ENCODE peak calls at places on chromosomes 16 and 17, in eight cellular contexts. One of them, this sample, is unnamed.
A peak's percentile ranks its signal among the peaks of the same experiment; 100 is the strongest.

GRCh38 chr17:81387235-81388060 is 7.8 kb upstream of the BAHCC1 start:
- DNase-seq in ascending aorta: no peak
- DNase-seq in aorta: peak; percentile 76
- DNase-seq in K562: no peak
- DNase-seq in central memory CD4-positive, alpha-beta T cell: no peak
- DNase-seq in Caco-2: peak; percentile 74
- DNase-seq in activated CD8-positive, alpha-beta memory T cell treated with anti-CD3 and anti-CD28 coated beads for 48 hours: no peak
- DNase-seq in AML-193: no peak
- DNase-seq in this sample: no peak

GRCh38 chr17:27294689-27295630 is 1.0 kb downstream of the WSB1 start:
- DNase-seq in ascending aorta: peak; percentile 28
- DNase-seq in aorta: peak; percentile 61
- DNase-seq in K562: peak; percentile 42
- DNase-seq in central memory CD4-positive, alpha-beta T cell: peak; percentile 62
- DNase-seq in Caco-2: peak; percentile 72
- DNase-seq in activated CD8-positive, alpha-beta memory T cell treated with anti-CD3 and anti-CD28 coated beads for 48 hours: no peak
- DNase-seq in AML-193: peak; percentile 94
- DNase-seq in this sample: peak; percentile 77

GRCh38 chr16:11583171-11583570 is 3.5 kb downstream of the LITAF start:
- DNase-seq in ascending aorta: no peak
- DNase-seq in aorta: peak; percentile 18
- DNase-seq in K562: no peak
- DNase-seq in central memory CD4-positive, alpha-beta T cell: no peak
- DNase-seq in Caco-2: no peak
- DNase-seq in activated CD8-positive, alpha-beta memory T cell treated with anti-CD3 and anti-CD28 coated beads for 48 hours: no peak
- DNase-seq in AML-193: no peak
- DNase-seq in this sample: no peak

GRCh38 chr16:10598157-10598556 is 17.8 kb upstream of the EMP2 start:
- DNase-seq in ascending aorta: no peak
- DNase-seq in aorta: no peak
- DNase-seq in K562: no peak
- DNase-seq in central memory CD4-positive, alpha-beta T cell: no peak
- DNase-seq in Caco-2: no peak
- DNase-seq in activated CD8-positive, alpha-beta memory T cell treated with anti-CD3 and anti-CD28 coated beads for 48 hours: no peak
- DNase-seq in AML-193: no peak
- DNase-seq in this sample: no peak

GRCh38 chr16:3212006-3212405 is 23.0 kb downstream of the ZNF200 start:
- DNase-seq in ascending aorta: no peak
- DNase-seq in aorta: no peak
- DNase-seq in K562: no peak
- DNase-seq in central memory CD4-positive, alpha-beta T cell: no peak
- DNase-seq in Caco-2: no peak
- DNase-seq in activated CD8-positive, alpha-beta memory T cell treated with anti-CD3 and anti-CD28 coated beads for 48 hours: no peak
- DNase-seq in AML-193: no peak
- DNase-seq in this sample: no peak

GRCh38 chr16:54817432-54817831 is 113.2 kb upstream of the IRX5 start:
- DNase-seq in ascending aorta: no peak
- DNase-seq in aorta: no peak
- DNase-seq in K562: peak; percentile 11
- DNase-seq in central memory CD4-positive, alpha-beta T cell: no peak
- DNase-seq in Caco-2: peak; percentile 35
- DNase-seq in activated CD8-positive, alpha-beta memory T cell treated with anti-CD3 and anti-CD28 coated beads for 48 hours: no peak
- DNase-seq in AML-193: no peak
- DNase-seq in this sample: peak; percentile 42

GRCh38 chr16:53893731-53894435 is 189.9 kb downstream of the FTO start:
- DNase-seq in ascending aorta: no peak
- DNase-seq in aorta: peak; percentile 58
- DNase-seq in K562: no peak
- DNase-seq in central memory CD4-positive, alpha-beta T cell: no peak
- DNase-seq in Caco-2: no peak
- DNase-seq in activated CD8-positive, alpha-beta memory T cell treated with anti-CD3 and anti-CD28 coated beads for 48 hours: no peak
- DNase-seq in AML-193: no peak
- DNase-seq in this sample: peak; percentile 31

GRCh38 chr16:72241930-72242329 is 70.0 kb upstream of the PMFBP1 start:
- DNase-seq in ascending aorta: no peak
- DNase-seq in aorta: no peak
- DNase-seq in K562: peak; percentile 32
- DNase-seq in central memory CD4-positive, alpha-beta T cell: no peak
- DNase-seq in Caco-2: peak; percentile 61
- DNase-seq in activated CD8-positive, alpha-beta memory T cell treated with anti-CD3 and anti-CD28 coated beads for 48 hours: no peak
- DNase-seq in AML-193: no peak
- DNase-seq in this sample: peak; percentile 60

GRCh38 chr16:70428178-70428998 is 10.5 kb downstream of the ST3GAL2 start:
- DNase-seq in ascending aorta: peak; percentile 80
- DNase-seq in aorta: peak; percentile 96
- DNase-seq in K562: peak; percentile 90
- DNase-seq in central memory CD4-positive, alpha-beta T cell: no peak
- DNase-seq in Caco-2: peak; percentile 96
- DNase-seq in activated CD8-positive, alpha-beta memory T cell treated with anti-CD3 and anti-CD28 coated beads for 48 hours: peak; percentile 57
- DNase-seq in AML-193: peak; percentile 92
- DNase-seq in this sample: peak; percentile 94

GRCh38 chr16:89365044-89365467 is 125.3 kb downstream of the ANKRD11 start:
- DNase-seq in ascending aorta: no peak
- DNase-seq in aorta: no peak
- DNase-seq in K562: no peak
- DNase-seq in central memory CD4-positive, alpha-beta T cell: no peak
- DNase-seq in Caco-2: peak; percentile 30
- DNase-seq in activated CD8-positive, alpha-beta memory T cell treated with anti-CD3 and anti-CD28 coated beads for 48 hours: no peak
- DNase-seq in AML-193: peak; percentile 14
- DNase-seq in this sample: no peak

GRCh38 chr16:27174798-27175197 is 28.5 kb upstream of the KDM8 start:
- DNase-seq in ascending aorta: no peak
- DNase-seq in aorta: no peak
- DNase-seq in K562: peak; percentile 37
- DNase-seq in central memory CD4-positive, alpha-beta T cell: no peak
- DNase-seq in Caco-2: peak; percentile 52
- DNase-seq in activated CD8-positive, alpha-beta memory T cell treated with anti-CD3 and anti-CD28 coated beads for 48 hours: no peak
- DNase-seq in AML-193: no peak
- DNase-seq in this sample: peak; percentile 78

GRCh38 chr16:90001761-90002503 is 17.3 kb downstream of the DBNDD1 start:
- DNase-seq in ascending aorta: no peak
- DNase-seq in aorta: no peak
- DNase-seq in K562: no peak
- DNase-seq in central memory CD4-positive, alpha-beta T cell: no peak
- DNase-seq in Caco-2: no peak
- DNase-seq in activated CD8-positive, alpha-beta memory T cell treated with anti-CD3 and anti-CD28 coated beads for 48 hours: no peak
- DNase-seq in AML-193: no peak
- DNase-seq in this sample: no peak

GRCh38 chr17:2405247-2405926 is 4.5 kb upstream of the MNT start:
- DNase-seq in ascending aorta: no peak
- DNase-seq in aorta: peak; percentile 50
- DNase-seq in K562: no peak
- DNase-seq in central memory CD4-positive, alpha-beta T cell: no peak
- DNase-seq in Caco-2: no peak
- DNase-seq in activated CD8-positive, alpha-beta memory T cell treated with anti-CD3 and anti-CD28 coated beads for 48 hours: no peak
- DNase-seq in AML-193: no peak
- DNase-seq in this sample: no peak

GRCh38 chr16:4052096-4052495 is 64.1 kb downstream of the ADCY9 start:
- DNase-seq in ascending aorta: no peak
- DNase-seq in aorta: no peak
- DNase-seq in K562: no peak
- DNase-seq in central memory CD4-positive, alpha-beta T cell: no peak
- DNase-seq in Caco-2: no peak
- DNase-seq in activated CD8-positive, alpha-beta memory T cell treated with anti-CD3 and anti-CD28 coated beads for 48 hours: no peak
- DNase-seq in AML-193: no peak
- DNase-seq in this sample: no peak

GRCh38 chr17:76569607-76570279 is 15.9 kb downstream of the ST6GALNAC2 start:
- DNase-seq in ascending aorta: no peak
- DNase-seq in aorta: peak; percentile 44
- DNase-seq in K562: no peak
- DNase-seq in central memory CD4-positive, alpha-beta T cell: no peak
- DNase-seq in Caco-2: no peak
- DNase-seq in activated CD8-positive, alpha-beta memory T cell treated with anti-CD3 and anti-CD28 coated beads for 48 hours: no peak
- DNase-seq in AML-193: no peak
- DNase-seq in this sample: no peak

GRCh38 chr17:41659813-41660212 is 28.9 kb upstream of the EIF1 start:
- DNase-seq in ascending aorta: no peak
- DNase-seq in aorta: no peak
- DNase-seq in K562: no peak
- DNase-seq in central memory CD4-positive, alpha-beta T cell: no peak
- DNase-seq in Caco-2: no peak
- DNase-seq in activated CD8-positive, alpha-beta memory T cell treated with anti-CD3 and anti-CD28 coated beads for 48 hours: no peak
- DNase-seq in AML-193: no peak
- DNase-seq in this sample: no peak

GRCh38 chr16:56279132-56279531 is 87.8 kb downstream of the GNAO1 start:
- DNase-seq in ascending aorta: no peak
- DNase-seq in aorta: no peak
- DNase-seq in K562: no peak
- DNase-seq in central memory CD4-positive, alpha-beta T cell: peak; percentile 48
- DNase-seq in Caco-2: no peak
- DNase-seq in activated CD8-positive, alpha-beta memory T cell treated with anti-CD3 and anti-CD28 coated beads for 48 hours: peak; percentile 55
- DNase-seq in AML-193: no peak
- DNase-seq in this sample: no peak

GRCh38 chr17:48492401-48493298 is 38.2 kb downstream of the HOXB1 start:
- DNase-seq in ascending aorta: no peak
- DNase-seq in aorta: peak; percentile 82
- DNase-seq in K562: peak; percentile 86
- DNase-seq in central memory CD4-positive, alpha-beta T cell: peak; percentile 53
- DNase-seq in Caco-2: peak; percentile 91
- DNase-seq in activated CD8-positive, alpha-beta memory T cell treated with anti-CD3 and anti-CD28 coated beads for 48 hours: no peak
- DNase-seq in AML-193: no peak
- DNase-seq in this sample: peak; percentile 66

This sample was measured in A549.